ENCODE peak calls at places on chromosomes 1 and 21, in eight cellular contexts. B is HCT116, W is ovary, T is body of pancreas, Y is adrenal gland, K is esophagus squamous epithelium, Q is GM12892, H is uterus. F is an unnamed sample.

GRCh38 chr1:93448983-93449805 is 1.3 kb downstream of the FNBP1L start:
- DNase-seq in B (no peak), W (no peak), T (peak), Y (no peak), K (no peak), Q (no peak), H (no peak), F (peak)

GRCh38 chr1:93666613-93667384 is 14.8 kb downstream of the BCAR3 start:
- DNase-seq in B (no peak), W (no peak), T (no peak), Y (peak), K (no peak), Q (no peak), H (no peak), F (peak)

GRCh38 chr1:203338335-203339036 is 12.4 kb downstream of the FMOD start:
- DNase-seq in B (peak), W (peak), T (peak), Y (peak), K (no peak), Q (peak), H (peak), F (peak)

GRCh38 chr1:206886831-206887230 is 10.4 kb upstream of the IL24 start:
- DNase-seq in B (no peak), W (no peak), T (no peak), Y (no peak), K (no peak), Q (no peak), H (no peak), F (no peak)

GRCh38 chr1:60234761-60235160 is 161.2 kb upstream of the C1orf87 start:
- DNase-seq in B (no peak), W (no peak), T (no peak), Y (no peak), K (no peak), Q (no peak), H (no peak), F (no peak)

GRCh38 chr21:38440746-38441145 is 57.5 kb downstream of the ERG start:
- DNase-seq in B (no peak), W (no peak), T (no peak), Y (peak), K (no peak), Q (no peak), H (no peak), F (peak)

GRCh38 chr1:92399076-92399475 is 87.6 kb downstream of the GFI1 start:
- DNase-seq in B (no peak), W (no peak), T (no peak), Y (no peak), K (no peak), Q (no peak), H (no peak), F (no peak)

GRCh38 chr21:29914326-29914725 is 25.5 kb downstream of the GRIK1 start:
- DNase-seq in B (no peak), W (no peak), T (no peak), Y (no peak), K (no peak), Q (no peak), H (no peak), F (no peak)

GRCh38 chr1:44655609-44656008 is 18.7 kb downstream of the TMEM53 start:
- DNase-seq in B (no peak), W (no peak), T (peak), Y (no peak), K (no peak), Q (no peak), H (no peak), F (peak)

GRCh38 chr1:226723640-226724532 is 15.2 kb downstream of the ITPKB start:
- DNase-seq in B (no peak), W (peak), T (peak), Y (no peak), K (no peak), Q (no peak), H (peak), F (peak)

GRCh38 chr1:74812180-74812541 is 79.2 kb downstream of the TYW3 start:
- DNase-seq in B (no peak), W (no peak), T (no peak), Y (no peak), K (no peak), Q (no peak), H (no peak), F (no peak)

GRCh38 chr1:85319931-85320330 is 43.5 kb upstream of the BCL10 start:
- DNase-seq in B (no peak), W (no peak), T (no peak), Y (no peak), K (no peak), Q (no peak), H (no peak), F (peak)

GRCh38 chr1:7975212-7975865 is 13.8 kb downstream of the PARK7 start:
- DNase-seq in B (peak), W (peak), T (peak), Y (peak), K (no peak), Q (peak), H (peak), F (peak)

GRCh38 chr1:207860531-207860930 is 50.4 kb downstream of the CD34 start:
- DNase-seq in B (no peak), W (no peak), T (no peak), Y (no peak), K (no peak), Q (no peak), H (no peak), F (no peak)

GRCh38 chr1:111475706-111476105 is 1.9 kb downstream of the C1orf162 start:
- DNase-seq in B (no peak), W (no peak), T (no peak), Y (no peak), K (no peak), Q (no peak), H (no peak), F (no peak)

GRCh38 chr1:14924012-14924452 is 229.5 kb upstream of the TMEM51 start:
- DNase-seq in B (peak), W (peak), T (peak), Y (peak), K (no peak), Q (peak), H (peak), F (peak)
- TF ChIP-seq POLR2A in B (no peak), W (no peak), T (no peak), Y (peak), K (no peak), Q (no peak), H (peak), F (no peak)

GRCh38 chr1:6701437-6702153 is at the start of gene DNAJC11:
- DNase-seq in B (peak), W (peak), T (peak), Y (peak), K (peak), Q (peak), H (peak), F (peak)
- TF ChIP-seq POLR2A in B (peak), W (no peak), T (peak), Y (peak), K (no peak), Q (peak), H (no peak), F (peak)

GRCh38 chr1:205317311-205317917 is 4.1 kb downstream of the NUAK2 start:
- DNase-seq in B (no peak), W (peak), T (peak), Y (peak), K (no peak), Q (no peak), H (peak), F (peak)

GRCh38 chr1:205318231-205318991 is 3.1 kb downstream of the NUAK2 start:
- DNase-seq in B (no peak), W (no peak), T (peak), Y (no peak), K (no peak), Q (no peak), H (no peak), F (no peak)

GRCh38 chr1:205321959-205322283 is 376 bp upstream of the NUAK2 start:
- DNase-seq in B (no peak), W (no peak), T (no peak), Y (no peak), K (no peak), Q (no peak), H (no peak), F (no peak)

GRCh38 chr1:205321109-205321958 is at the start of gene NUAK2:
- DNase-seq in B (peak), W (peak), T (peak), Y (peak), K (peak), Q (peak), H (peak), F (peak)

GRCh38 chr1:205319081-205320018 is 2.2 kb downstream of the NUAK2 start:
- DNase-seq in B (no peak), W (peak), T (peak), Y (peak), K (no peak), Q (no peak), H (peak), F (peak)
- TF ChIP-seq POLR2A in B (no peak), W (no peak), T (peak), Y (peak), K (no peak), Q (no peak), H (no peak), F (no peak)

GRCh38 chr21:45306832-45307571 is 19.3 kb upstream of the POFUT2 start:
- DNase-seq in B (no peak), W (peak), T (peak), Y (peak), K (no peak), Q (no peak), H (peak), F (no peak)
- TF ChIP-seq POLR2A in B (no peak), W (peak), T (peak), Y (peak), K (no peak), Q (no peak), H (no peak), F (no peak)

GRCh38 chr1:65147424-65148177 is 402 bp upstream of the AK4 start:
- DNase-seq in B (no peak), W (peak), T (peak), Y (no peak), K (no peak), Q (peak), H (peak), F (peak)

GRCh38 chr1:65149753-65150463 is 1.9 kb downstream of the AK4 start:
- DNase-seq in B (no peak), W (no peak), T (no peak), Y (no peak), K (no peak), Q (no peak), H (no peak), F (no peak)

GRCh38 chr1:65149391-65149729 is 1.4 kb downstream of the AK4 start:
- DNase-seq in B (no peak), W (no peak), T (no peak), Y (no peak), K (no peak), Q (no peak), H (no peak), F (peak)

GRCh38 chr1:65146908-65147423 is 1.0 kb upstream of the AK4 start:
- DNase-seq in B (no peak), W (no peak), T (no peak), Y (no peak), K (no peak), Q (no peak), H (no peak), F (no peak)

GRCh38 chr1:65148548-65149390 is 766 bp downstream of the AK4 start:
- DNase-seq in B (no peak), W (peak), T (peak), Y (peak), K (no peak), Q (peak), H (peak), F (peak)
- TF ChIP-seq POLR2A in B (no peak), W (no peak), T (no peak), Y (no peak), K (no peak), Q (peak), H (no peak), F (no peak)

GRCh38 chr1:84298336-84298687 is 3.2 kb upstream of the SAMD13 start:
- DNase-seq in B (no peak), W (peak), T (peak), Y (peak), K (no peak), Q (peak), H (peak), F (peak)
- TF ChIP-seq POLR2A in B (no peak), W (no peak), T (peak), Y (peak), K (no peak), Q (no peak), H (peak), F (peak)

GRCh38 chr1:114349891-114350605 is 161.0 kb downstream of the TRIM33 start:
- DNase-seq in B (no peak), W (no peak), T (no peak), Y (no peak), K (no peak), Q (no peak), H (no peak), F (no peak)

GRCh38 chr1:114350731-114351445 is 160.1 kb downstream of the TRIM33 start:
- DNase-seq in B (no peak), W (no peak), T (no peak), Y (no peak), K (no peak), Q (no peak), H (no peak), F (no peak)

GRCh38 chr1:114355240-114355639 is 155.8 kb downstream of the TRIM33 start:
- DNase-seq in B (no peak), W (no peak), T (no peak), Y (no peak), K (no peak), Q (no peak), H (no peak), F (no peak)

GRCh38 chr1:114353233-114353632 is 157.8 kb downstream of the TRIM33 start:
- DNase-seq in B (no peak), W (peak), T (peak), Y (peak), K (no peak), Q (no peak), H (peak), F (peak)

DNA sequence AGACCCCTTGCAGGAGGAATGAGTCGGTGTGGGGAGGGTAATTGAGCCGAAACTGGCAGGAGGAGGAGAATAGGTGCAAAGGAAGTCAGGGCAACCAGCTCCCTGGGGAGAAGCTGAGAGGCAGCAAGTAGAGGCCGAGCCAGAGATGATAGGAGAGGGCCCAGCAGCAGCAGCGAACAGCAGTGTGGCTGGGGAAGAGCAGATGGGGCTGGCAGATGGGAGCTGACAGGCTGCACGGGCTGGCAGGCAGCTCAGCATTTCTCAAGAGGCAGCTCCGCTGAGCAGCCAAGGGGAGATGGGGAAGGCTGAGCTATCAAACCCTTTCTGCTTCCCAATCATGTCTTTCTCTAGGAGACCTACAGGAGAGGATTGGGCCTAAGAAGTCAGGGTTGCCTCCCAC is 158.2 kb downstream of the TRIM33 start:
- DNase-seq in B (no peak), W (no peak), T (peak), Y (no peak), K (no peak), Q (no peak), H (no peak), F (no peak)
- TF ChIP-seq POLR2A in B (no peak), W (no peak), T (no peak), Y (no peak), K (no peak), Q (no peak), H (no peak), F (no peak)

GRCh38 chr1:88124614-88125013 is 559.5 kb upstream of the PKN2 start:
- DNase-seq in B (no peak), W (no peak), T (no peak), Y (no peak), K (no peak), Q (no peak), H (no peak), F (no peak)

GRCh38 chr1:88126467-88126866 is 557.6 kb upstream of the PKN2 start:
- DNase-seq in B (no peak), W (no peak), T (no peak), Y (no peak), K (no peak), Q (no peak), H (no peak), F (no peak)
- TF ChIP-seq POLR2A in B (no peak), W (no peak), T (no peak), Y (no peak), K (no peak), Q (no peak), H (no peak), F (no peak)

GRCh38 chr21:45324430-45325205 is 36.9 kb upstream of the POFUT2 start:
- DNase-seq in B (no peak), W (peak), T (peak), Y (no peak), K (no peak), Q (no peak), H (no peak), F (no peak)

GRCh38 chr21:45326834-45327457 is 39.3 kb upstream of the POFUT2 start:
- DNase-seq in B (no peak), W (no peak), T (no peak), Y (no peak), K (no peak), Q (no peak), H (no peak), F (no peak)

GRCh38 chr21:45323487-45324380 is 36.0 kb upstream of the POFUT2 start:
- DNase-seq in B (no peak), W (peak), T (peak), Y (no peak), K (no peak), Q (no peak), H (no peak), F (no peak)

GRCh38 chr21:45326169-45326833 is 38.6 kb upstream of the POFUT2 start:
- DNase-seq in B (no peak), W (peak), T (no peak), Y (no peak), K (no peak), Q (no peak), H (no peak), F (no peak)

GRCh38 chr21:45325206-45326168 is 37.8 kb upstream of the POFUT2 start:
- DNase-seq in B (no peak), W (peak), T (no peak), Y (no peak), K (no peak), Q (no peak), H (no peak), F (no peak)
- TF ChIP-seq POLR2A in B (no peak), W (no peak), T (no peak), Y (no peak), K (no peak), Q (no peak), H (no peak), F (no peak)

DNA sequence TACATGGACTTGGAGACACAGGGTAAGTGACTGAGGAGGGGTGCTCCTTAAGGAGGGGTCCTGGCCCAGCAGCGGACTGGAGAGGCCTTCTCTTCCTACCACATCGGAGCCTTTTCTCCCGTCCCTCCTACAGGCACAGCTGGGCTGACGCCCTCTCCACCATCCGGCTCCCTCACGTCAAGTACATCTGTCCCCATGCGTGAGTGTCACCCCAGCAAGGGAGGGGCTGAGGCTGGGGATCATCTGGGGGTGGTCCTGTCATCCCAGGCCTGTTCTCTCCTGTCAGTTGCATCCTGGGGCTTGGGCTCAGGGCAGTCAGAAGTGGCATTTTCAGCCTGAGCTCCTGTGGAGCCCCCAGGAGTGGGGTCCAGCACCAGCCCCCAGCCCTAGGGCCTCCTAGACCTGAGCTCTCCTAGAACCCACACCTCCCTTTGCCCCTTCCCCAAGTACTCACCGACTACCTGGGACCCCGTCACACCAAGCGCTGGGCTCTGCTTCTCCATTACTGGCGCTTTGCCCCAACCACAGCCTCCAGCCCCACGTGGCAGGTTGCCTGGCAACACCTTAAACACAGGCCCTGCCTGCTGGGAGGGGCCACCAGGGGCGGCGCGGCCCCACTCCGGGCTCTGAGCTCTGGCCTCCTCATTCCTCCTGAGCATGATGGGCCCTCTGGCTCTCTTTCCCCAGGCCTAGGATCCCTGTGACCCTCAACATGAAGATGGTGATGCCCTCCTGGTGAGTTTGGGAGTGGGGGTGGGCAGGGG is 2.3 kb downstream of the LYPLA2 start:
- DNase-seq in B (no peak), W (peak), T (peak), Y (peak), K (no peak), Q (no peak), H (no peak), F (no peak)
- TF ChIP-seq POLR2A in B (no peak), W (no peak), T (no peak), Y (no peak), K (no peak), Q (no peak), H (no peak), F (no peak)